ENCODE peak calls at places on chromosome 2, in four cellular contexts. O is SJCRH30, T is H7, W is COR-L47. N is an unnamed sample.
A peak's percentile ranks its signal among the peaks of the same experiment; 100 is the strongest.

GRCh38 chr2:119387381-119388129 is 20.8 kb downstream of the DBI start:
- DNase-seq in O (no peak), T (no peak), W (no peak), N (peak; percentile 87)

GRCh38 chr2:168514692-168515091 is 58.6 kb downstream of the CERS6 start:
- DNase-seq in O (no peak), T (no peak), W (no peak), N (peak; percentile 16)

GRCh38 chr2:173584676-173585453 is 230.2 kb downstream of the CDCA7 start:
- DNase-seq in O (peak; percentile 88), T (no peak), W (no peak), N (no peak)

GRCh38 chr2:27823135-27823534 is 51.6 kb downstream of the MRPL33 start:
- DNase-seq in O (no peak), T (no peak), W (no peak), N (no peak)

GRCh38 chr2:15429032-15429431 is 132.1 kb downstream of the NBAS start:
- DNase-seq in O (no peak), T (no peak), W (no peak), N (no peak)

GRCh38 chr2:240632291-240632670 is 7.0 kb downstream of the GPR35 start:
- DNase-seq in O (no peak), T (no peak), W (no peak), N (no peak)

GRCh38 chr2:97005353-97005752 is 19.0 kb upstream of the FAM178B start:
- DNase-seq in O (peak; percentile 6), T (peak; percentile 45), W (no peak), N (peak; percentile 30)

GRCh38 chr2:19851116-19851515 is 50.7 kb downstream of the TTC32 start:
- DNase-seq in O (no peak), T (peak; percentile 84), W (no peak), N (no peak)

GRCh38 chr2:128374711-128375413 is 56.2 kb upstream of the HS6ST1 start:
- DNase-seq in O (peak; percentile 27), T (peak; percentile 57), W (no peak), N (no peak)

GRCh38 chr2:65159921-65160320 is 30.0 kb upstream of the RAB1A start:
- DNase-seq in O (peak; percentile 39), T (no peak), W (no peak), N (no peak)

GRCh38 chr2:61210332-61210981 is 48.5 kb downstream of the C2orf74 start:
- DNase-seq in O (no peak), T (no peak), W (no peak), N (peak; percentile 86)

GRCh38 chr2:166388488-166389070 is 12.8 kb upstream of the SCN9A start:
- DNase-seq in O (peak; percentile 76), T (no peak), W (no peak), N (peak; percentile 7)

GRCh38 chr2:207692206-207693065 is 19.0 kb upstream of the CCNYL1 start:
- DNase-seq in O (peak; percentile 48), T (peak; percentile 80), W (no peak), N (peak; percentile 47)

GRCh38 chr2:74092236-74092635 is 55.5 kb downstream of the BOLA3 start:
- DNase-seq in O (no peak), T (no peak), W (no peak), N (no peak)

GRCh38 chr2:218781691-218782528 is at the start of gene CYP27A1:
- DNase-seq in O (peak; percentile 20), T (peak; percentile 90), W (peak; percentile 8), N (peak; percentile 62)

GRCh38 chr2:83795777-83796176 is 663.3 kb downstream of the SUCLG1 start:
- DNase-seq in O (no peak), T (no peak), W (no peak), N (no peak)

GRCh38 chr2:167198009-167198408 is 309.7 kb downstream of the XIRP2 start:
- DNase-seq in O (no peak), T (no peak), W (no peak), N (no peak)

GRCh38 chr2:152466925-152467676 is 132.1 kb downstream of the FMNL2 start:
- DNase-seq in O (no peak), T (no peak), W (no peak), N (peak; percentile 56)

GRCh38 chr2:201854841-201855240 is 48.5 kb downstream of the CDK15 start:
- DNase-seq in O (no peak), T (no peak), W (no peak), N (peak; percentile 79)

GRCh38 chr2:8296340-8296739 is 385.5 kb upstream of the ID2 start:
- DNase-seq in O (no peak), T (no peak), W (no peak), N (no peak)

GRCh38 chr2:112579280-112579679 is 5.1 kb upstream of the CHCHD5 start:
- DNase-seq in O (peak; percentile 28), T (no peak), W (no peak), N (peak; percentile 92)

GRCh38 chr2:8249769-8250168 is 432.1 kb upstream of the ID2 start:
- DNase-seq in O (no peak), T (no peak), W (no peak), N (no peak)

GRCh38 chr2:47690132-47690531 is 92.8 kb upstream of the MSH6 start:
- DNase-seq in O (no peak), T (no peak), W (no peak), N (no peak)

GRCh38 chr2:42967959-42968674 is 175.7 kb upstream of the HAAO start:
- DNase-seq in O (peak; percentile 79), T (no peak), W (no peak), N (peak; percentile 97)

GRCh38 chr2:56167616-56168015 is 16.2 kb upstream of the CCDC85A start:
- DNase-seq in O (no peak), T (no peak), W (no peak), N (peak; percentile 69)